ENCODE peak calls at places on chromosome 4, in seven cellular contexts. One of them, this sample, is unnamed.

GRCh38 chr4:185016101-185016940 is 2.0 kb upstream of the HELT start:
- DNase-seq in fibroblast of mammary gland: no peak
- DNase-seq in astrocyte of the spinal cord: no peak
- DNase-seq in PC-9: no peak
- DNase-seq in colonic mucosa: no peak
- DNase-seq in left ventricle myocardium inferior: no peak
- DNase-seq in lung: no peak
- DNase-seq in this sample: no peak

GRCh38 chr4:101818362-101818761 is 27.8 kb downstream of the BANK1 start:
- DNase-seq in PC-9: no peak
- DNase-seq in colonic mucosa: no peak
- DNase-seq in left ventricle myocardium inferior: no peak
- DNase-seq in astrocyte of the spinal cord: peak; percentile 77
- DNase-seq in fibroblast of mammary gland: peak; percentile 3
- DNase-seq in lung: no peak
- DNase-seq in this sample: peak; percentile 2

GRCh38 chr4:87896020-87896621 is 63.4 kb downstream of the MEPE start:
- DNase-seq in PC-9: peak; percentile 83
- DNase-seq in astrocyte of the spinal cord: peak; percentile 85
- DNase-seq in lung: peak; percentile 38
- DNase-seq in fibroblast of mammary gland: peak; percentile 83
- DNase-seq in colonic mucosa: no peak
- DNase-seq in left ventricle myocardium inferior: no peak
- DNase-seq in this sample: peak; percentile 53

GRCh38 chr4:181043486-181043885 is 1199.7 kb upstream of the TENM3 start:
- DNase-seq in colonic mucosa: no peak
- DNase-seq in fibroblast of mammary gland: peak; percentile 48
- DNase-seq in PC-9: no peak
- DNase-seq in astrocyte of the spinal cord: no peak
- DNase-seq in left ventricle myocardium inferior: no peak
- DNase-seq in lung: no peak
- DNase-seq in this sample: no peak

GRCh38 chr4:183241322-183241640 is 78.8 kb downstream of the CLDN22 start:
- DNase-seq in PC-9: peak; percentile 87
- DNase-seq in colonic mucosa: no peak
- DNase-seq in left ventricle myocardium inferior: no peak
- DNase-seq in lung: no peak
- DNase-seq in astrocyte of the spinal cord: peak; percentile 72
- DNase-seq in fibroblast of mammary gland: peak; percentile 94
- DNase-seq in this sample: peak; percentile 71

GRCh38 chr4:151318310-151319006 is 6.9 kb downstream of the SH3D19 start:
- DNase-seq in PC-9: no peak
- DNase-seq in colonic mucosa: no peak
- DNase-seq in lung: no peak
- DNase-seq in left ventricle myocardium inferior: no peak
- DNase-seq in fibroblast of mammary gland: no peak
- DNase-seq in astrocyte of the spinal cord: no peak
- DNase-seq in this sample: no peak

GRCh38 chr4:71009796-71010588 is 16.5 kb downstream of the DCK start:
- DNase-seq in lung: no peak
- DNase-seq in colonic mucosa: no peak
- DNase-seq in left ventricle myocardium inferior: no peak
- DNase-seq in PC-9: peak; percentile 39
- DNase-seq in fibroblast of mammary gland: peak; percentile 74
- DNase-seq in astrocyte of the spinal cord: peak; percentile 72
- DNase-seq in this sample: peak; percentile 63

GRCh38 chr4:94515365-94515764 is 63.6 kb downstream of the PDLIM5 start:
- DNase-seq in PC-9: no peak
- DNase-seq in colonic mucosa: no peak
- DNase-seq in fibroblast of mammary gland: no peak
- DNase-seq in left ventricle myocardium inferior: no peak
- DNase-seq in lung: no peak
- DNase-seq in astrocyte of the spinal cord: peak; percentile 48
- DNase-seq in this sample: no peak

GRCh38 chr4:132383571-132384199 is 765.4 kb upstream of the PCDH10 start:
- DNase-seq in lung: no peak
- DNase-seq in PC-9: no peak
- DNase-seq in left ventricle myocardium inferior: no peak
- DNase-seq in astrocyte of the spinal cord: no peak
- DNase-seq in colonic mucosa: no peak
- DNase-seq in fibroblast of mammary gland: no peak
- DNase-seq in this sample: peak; percentile 7

GRCh38 chr4:159273126-159273438 is 170.2 kb downstream of the RAPGEF2 start:
- DNase-seq in fibroblast of mammary gland: peak; percentile 48
- DNase-seq in left ventricle myocardium inferior: no peak
- DNase-seq in lung: no peak
- DNase-seq in colonic mucosa: no peak
- DNase-seq in astrocyte of the spinal cord: no peak
- DNase-seq in PC-9: no peak
- DNase-seq in this sample: peak; percentile 24

GRCh38 chr4:129213692-129214091 is 117.7 kb downstream of the C4orf33 start:
- DNase-seq in astrocyte of the spinal cord: no peak
- DNase-seq in lung: no peak
- DNase-seq in left ventricle myocardium inferior: no peak
- DNase-seq in PC-9: no peak
- DNase-seq in colonic mucosa: no peak
- DNase-seq in fibroblast of mammary gland: no peak
- DNase-seq in this sample: no peak

GRCh38 chr4:143186202-143186601 is 1.5 kb downstream of the USP38 start:
- DNase-seq in left ventricle myocardium inferior: no peak
- DNase-seq in astrocyte of the spinal cord: no peak
- DNase-seq in lung: no peak
- DNase-seq in colonic mucosa: no peak
- DNase-seq in PC-9: peak; percentile 71
- DNase-seq in fibroblast of mammary gland: peak; percentile 59
- DNase-seq in this sample: no peak

GRCh38 chr4:143184503-143185252 is at the start of gene USP38:
- DNase-seq in PC-9: peak; percentile 88
- DNase-seq in colonic mucosa: peak; percentile 95
- DNase-seq in astrocyte of the spinal cord: peak; percentile 94
- DNase-seq in left ventricle myocardium inferior: peak; percentile 89
- DNase-seq in lung: peak; percentile 94
- DNase-seq in fibroblast of mammary gland: peak; percentile 94
- DNase-seq in this sample: peak; percentile 94

GRCh38 chr4:143185253-143186107 is 763 bp downstream of the USP38 start:
- DNase-seq in colonic mucosa: peak; percentile 44
- DNase-seq in fibroblast of mammary gland: peak; percentile 37
- DNase-seq in PC-9: no peak
- DNase-seq in astrocyte of the spinal cord: no peak
- DNase-seq in lung: peak; percentile 36
- DNase-seq in left ventricle myocardium inferior: peak; percentile 22
- DNase-seq in this sample: peak; percentile 36

GRCh38 chr4:143186634-143187033 is 1.9 kb downstream of the USP38 start:
- DNase-seq in PC-9: no peak
- DNase-seq in fibroblast of mammary gland: peak; percentile 24
- DNase-seq in left ventricle myocardium inferior: no peak
- DNase-seq in astrocyte of the spinal cord: peak; percentile 22
- DNase-seq in lung: no peak
- DNase-seq in colonic mucosa: peak; percentile 19
- DNase-seq in this sample: no peak

GRCh38 chr4:143188325-143189088 is 3.8 kb downstream of the USP38 start:
- DNase-seq in lung: no peak
- DNase-seq in fibroblast of mammary gland: peak; percentile 16
- DNase-seq in PC-9: no peak
- DNase-seq in left ventricle myocardium inferior: no peak
- DNase-seq in astrocyte of the spinal cord: peak; percentile 20
- DNase-seq in colonic mucosa: no peak
- DNase-seq in this sample: no peak
- H3K4me3 ChIP-seq in lung: no peak overlapping the region
- H3K4me3 ChIP-seq in fibroblast of mammary gland: peak overlapping the region; percentile 77
- H3K4me3 ChIP-seq in PC-9: peak overlapping the region; percentile 92
- H3K4me3 ChIP-seq in left ventricle myocardium inferior: peak overlapping the region; percentile 90
- H3K4me3 ChIP-seq in astrocyte of the spinal cord: peak overlapping the region; percentile 10
- H3K4me3 ChIP-seq in colonic mucosa: peak overlapping the region; percentile 86
- H3K4me3 ChIP-seq in this sample: peak overlapping the region; percentile 96

GRCh38 chr4:38058186-38058585 is 98.0 kb downstream of the PTTG2 start:
- DNase-seq in PC-9: no peak
- DNase-seq in left ventricle myocardium inferior: no peak
- DNase-seq in lung: no peak
- DNase-seq in fibroblast of mammary gland: no peak
- DNase-seq in colonic mucosa: no peak
- DNase-seq in astrocyte of the spinal cord: no peak
- DNase-seq in this sample: no peak

GRCh38 chr4:38060829-38061431 is 100.7 kb downstream of the PTTG2 start:
- DNase-seq in fibroblast of mammary gland: peak; percentile 79
- DNase-seq in PC-9: no peak
- DNase-seq in colonic mucosa: no peak
- DNase-seq in lung: no peak
- DNase-seq in left ventricle myocardium inferior: no peak
- DNase-seq in astrocyte of the spinal cord: peak; percentile 56
- DNase-seq in this sample: no peak

GRCh38 chr4:38050560-38051350 is 90.6 kb downstream of the PTTG2 start:
- DNase-seq in colonic mucosa: no peak
- DNase-seq in fibroblast of mammary gland: no peak
- DNase-seq in PC-9: no peak
- DNase-seq in lung: no peak
- DNase-seq in left ventricle myocardium inferior: no peak
- DNase-seq in astrocyte of the spinal cord: no peak
- DNase-seq in this sample: no peak

GRCh38 chr4:38056024-38056685 is 96.0 kb downstream of the PTTG2 start:
- DNase-seq in lung: no peak
- DNase-seq in PC-9: no peak
- DNase-seq in astrocyte of the spinal cord: no peak
- DNase-seq in colonic mucosa: no peak
- DNase-seq in left ventricle myocardium inferior: no peak
- DNase-seq in fibroblast of mammary gland: peak; percentile 71
- DNase-seq in this sample: no peak

DNA sequence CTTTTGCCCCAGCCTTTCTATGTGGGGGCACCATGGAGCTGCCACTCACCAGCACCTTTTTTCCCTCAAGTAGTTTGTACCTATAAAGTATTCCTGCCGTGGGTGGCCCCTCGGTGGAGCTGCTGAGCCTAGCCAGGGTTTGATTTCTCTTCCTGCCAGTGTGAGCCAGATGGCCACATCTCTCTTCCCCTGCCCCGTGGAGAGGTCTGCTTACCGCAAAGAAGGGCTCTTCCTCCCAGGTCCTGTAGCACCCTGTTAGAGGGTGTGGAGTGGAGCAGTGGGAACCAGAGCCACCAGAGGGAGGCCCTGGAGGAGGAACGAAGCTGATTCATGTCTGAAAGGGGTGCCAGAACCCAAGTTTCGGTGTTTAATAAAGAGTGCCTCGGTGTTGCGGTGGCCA is 95.4 kb downstream of the PTTG2 start:
- DNase-seq in PC-9: no peak
- DNase-seq in colonic mucosa: no peak
- DNase-seq in astrocyte of the spinal cord: no peak
- DNase-seq in left ventricle myocardium inferior: no peak
- DNase-seq in fibroblast of mammary gland: no peak
- DNase-seq in lung: no peak
- DNase-seq in this sample: no peak
- TF ChIP-seq CTCF in PC-9: no peak
- TF ChIP-seq CTCF in colonic mucosa: no peak
- TF ChIP-seq CTCF in astrocyte of the spinal cord: peak; percentile 16
- TF ChIP-seq CTCF in left ventricle myocardium inferior: no peak
- TF ChIP-seq CTCF in fibroblast of mammary gland: peak; percentile 16
- TF ChIP-seq CTCF in lung: no peak
- TF ChIP-seq CTCF in this sample: no peak

DNA sequence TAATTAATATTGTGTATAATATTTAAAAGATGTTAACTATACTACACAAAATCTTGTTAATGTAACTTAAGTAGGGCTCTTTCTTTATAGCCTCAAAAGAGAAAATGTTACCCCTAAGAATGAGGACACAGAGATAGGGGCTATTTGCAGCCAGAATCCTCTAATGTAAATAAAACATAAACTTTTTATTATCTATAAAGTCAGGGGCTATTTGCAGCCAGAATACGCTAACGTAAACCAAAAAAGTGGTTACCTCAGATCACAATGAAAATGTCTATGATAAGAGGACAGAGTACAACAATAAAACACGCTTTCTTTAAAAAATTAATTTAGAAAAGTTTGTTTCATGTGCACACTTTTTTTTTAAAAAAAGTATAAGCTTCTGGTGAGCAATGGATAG is 229.9 kb upstream of the PITX2 start:
- DNase-seq in colonic mucosa: no peak
- DNase-seq in left ventricle myocardium inferior: no peak
- DNase-seq in astrocyte of the spinal cord: no peak
- DNase-seq in lung: no peak
- DNase-seq in fibroblast of mammary gland: no peak
- DNase-seq in PC-9: no peak
- DNase-seq in this sample: no peak
- H3K4me3 ChIP-seq in colonic mucosa: no peak overlapping the region
- H3K4me3 ChIP-seq in left ventricle myocardium inferior: no peak overlapping the region
- H3K4me3 ChIP-seq in astrocyte of the spinal cord: no peak overlapping the region
- H3K4me3 ChIP-seq in lung: no peak overlapping the region
- H3K4me3 ChIP-seq in fibroblast of mammary gland: no peak overlapping the region
- H3K4me3 ChIP-seq in PC-9: no peak overlapping the region
- H3K4me3 ChIP-seq in this sample: no peak overlapping the region

GRCh38 chr4:15929555-15929954 is 9.0 kb downstream of the FGFBP1 start:
- DNase-seq in astrocyte of the spinal cord: no peak
- DNase-seq in lung: no peak
- DNase-seq in fibroblast of mammary gland: no peak
- DNase-seq in colonic mucosa: no peak
- DNase-seq in left ventricle myocardium inferior: no peak
- DNase-seq in PC-9: no peak
- DNase-seq in this sample: no peak
- TF ChIP-seq CTCF in astrocyte of the spinal cord: no peak
- TF ChIP-seq CTCF in lung: no peak
- TF ChIP-seq CTCF in fibroblast of mammary gland: no peak
- TF ChIP-seq CTCF in colonic mucosa: no peak
- TF ChIP-seq CTCF in left ventricle myocardium inferior: no peak
- TF ChIP-seq CTCF in PC-9: no peak
- TF ChIP-seq CTCF in this sample: no peak

DNA sequence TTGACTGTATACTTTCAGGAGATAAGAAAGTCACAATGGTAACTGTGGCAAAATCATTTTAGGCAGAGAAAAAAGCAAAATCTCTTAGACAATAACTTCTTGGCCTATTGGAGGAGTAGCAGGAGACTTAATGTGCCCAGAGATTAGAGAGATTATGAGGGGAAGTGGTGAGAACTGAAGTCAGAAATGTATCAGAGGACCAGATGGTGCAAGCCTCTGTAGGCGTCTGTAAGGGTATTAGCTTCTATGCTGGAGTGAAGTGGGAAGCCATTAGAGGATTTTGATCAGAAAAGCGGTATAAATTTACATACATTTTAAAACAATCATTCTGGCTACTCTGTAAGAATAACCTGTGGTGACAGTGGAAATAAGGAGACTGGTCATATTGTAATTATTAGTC is 236.7 kb downstream of the FAT4 start:
- DNase-seq in lung: no peak
- DNase-seq in left ventricle myocardium inferior: no peak
- DNase-seq in astrocyte of the spinal cord: no peak
- DNase-seq in PC-9: no peak
- DNase-seq in colonic mucosa: no peak
- DNase-seq in fibroblast of mammary gland: no peak
- DNase-seq in this sample: no peak
- H3K4me3 ChIP-seq in lung: no peak overlapping the region
- H3K4me3 ChIP-seq in left ventricle myocardium inferior: no peak overlapping the region
- H3K4me3 ChIP-seq in astrocyte of the spinal cord: no peak overlapping the region
- H3K4me3 ChIP-seq in PC-9: no peak overlapping the region
- H3K4me3 ChIP-seq in colonic mucosa: no peak overlapping the region
- H3K4me3 ChIP-seq in fibroblast of mammary gland: no peak overlapping the region
- H3K4me3 ChIP-seq in this sample: no peak overlapping the region

DNA sequence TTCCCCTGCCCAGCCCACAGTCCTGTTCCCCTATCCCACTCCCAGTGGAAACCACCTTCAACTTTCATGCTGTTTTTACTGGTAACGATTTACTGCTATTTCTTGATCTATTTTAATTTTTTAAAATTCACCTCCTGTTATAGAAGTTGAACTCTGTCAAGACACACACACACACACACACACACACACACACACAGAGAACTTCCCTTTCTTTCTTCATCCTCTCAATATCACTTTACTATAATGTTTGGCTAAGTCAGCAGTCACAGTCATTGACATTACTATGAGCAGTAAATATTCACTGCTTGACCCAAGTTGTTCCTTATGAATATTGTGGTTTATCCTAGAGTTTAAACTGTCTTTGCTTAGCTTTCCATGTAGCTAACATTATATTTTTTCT is 24.0 kb upstream of the SGMS2 start:
- DNase-seq in PC-9: no peak
- DNase-seq in fibroblast of mammary gland: no peak
- DNase-seq in astrocyte of the spinal cord: no peak
- DNase-seq in left ventricle myocardium inferior: no peak
- DNase-seq in colonic mucosa: no peak
- DNase-seq in lung: no peak
- DNase-seq in this sample: peak; percentile 11
- TF ChIP-seq CTCF in PC-9: no peak
- TF ChIP-seq CTCF in fibroblast of mammary gland: no peak
- TF ChIP-seq CTCF in astrocyte of the spinal cord: no peak
- TF ChIP-seq CTCF in left ventricle myocardium inferior: no peak
- TF ChIP-seq CTCF in colonic mucosa: no peak
- TF ChIP-seq CTCF in lung: no peak
- TF ChIP-seq CTCF in this sample: no peak